ENCODE peak calls at places on chromosomes 5 and 9, in six cellular contexts. Y is stomach; N is upper lobe of right lung; G is activated naive CD4-positive, alpha-beta T cell; A is transverse colon; I is erythroblast. S is an unnamed sample.

GRCh38 chr9:114317665-114318357 is 5.1 kb upstream of the ORM1 start:
- DNase-seq in Y (no peak), N (peak; percentile 23), G (no peak), A (no peak), I (peak; percentile 59), S (peak; percentile 1)

GRCh38 chr9:137421838-137422667 is 909 bp downstream of the EXD3 start:
- DNase-seq in Y (no peak), N (no peak), G (no peak), A (no peak), I (no peak), S (no peak)

GRCh38 chr5:160165137-160166068 is 46.2 kb upstream of the PWWP2A start:
- DNase-seq in Y (peak; percentile 89), N (peak; percentile 92), G (no peak), A (peak; percentile 77), I (no peak), S (peak; percentile 92)

GRCh38 chr5:52864884-52865283 is 77.2 kb downstream of the ITGA1 start:
- DNase-seq in Y (no peak), N (no peak), G (no peak), A (no peak), I (no peak), S (no peak)

GRCh38 chr5:173642191-173642816 is 25.9 kb upstream of the BOD1 start:
- DNase-seq in Y (no peak), N (no peak), G (no peak), A (no peak), I (no peak), S (no peak)

GRCh38 chr9:125889122-125889523 is 141.9 kb downstream of the PBX3 start:
- DNase-seq in Y (no peak), N (peak; percentile 61), G (no peak), A (no peak), I (peak; percentile 47), S (peak; percentile 49)

GRCh38 chr5:43370352-43370751 is 41.8 kb downstream of the CCL28 start:
- DNase-seq in Y (no peak), N (no peak), G (no peak), A (no peak), I (no peak), S (no peak)

GRCh38 chr9:126652140-126652558 is 38.4 kb downstream of the LMX1B start:
- DNase-seq in Y (peak; percentile 86), N (no peak), G (no peak), A (peak; percentile 73), I (no peak), S (no peak)

GRCh38 chr5:152634596-152634995 is 229.5 kb upstream of the NMUR2 start:
- DNase-seq in Y (no peak), N (no peak), G (no peak), A (no peak), I (no peak), S (peak; percentile 14)

GRCh38 chr9:35681341-35682002 is 7.7 kb downstream of the CA9 start:
- DNase-seq in Y (no peak), N (no peak), G (no peak), A (no peak), I (no peak), S (no peak)

GRCh38 chr9:113632776-113633590 is 169.5 kb downstream of the RGS3 start:
- DNase-seq in Y (no peak), N (peak; percentile 45), G (no peak), A (no peak), I (no peak), S (no peak)

GRCh38 chr5:34460496-34460895 is 195.6 kb upstream of the RAI14 start:
- DNase-seq in Y (no peak), N (no peak), G (no peak), A (no peak), I (no peak), S (no peak)

GRCh38 chr9:134968011-134968822 is 50.5 kb upstream of the FCN1 start:
- DNase-seq in Y (no peak), N (peak; percentile 46), G (no peak), A (no peak), I (no peak), S (no peak)

GRCh38 chr5:88886252-88886651 is 3.3 kb upstream of the MEF2C start:
- DNase-seq in Y (no peak), N (no peak), G (no peak), A (no peak), I (no peak), S (no peak)

GRCh38 chr9:9004844-9005243 is 1205.3 kb upstream of the DMAC1 start:
- DNase-seq in Y (no peak), N (no peak), G (no peak), A (no peak), I (no peak), S (no peak)

GRCh38 chr9:120610975-120611689 is 31.2 kb upstream of the CDK5RAP2 start:
- DNase-seq in Y (no peak), N (no peak), G (no peak), A (no peak), I (peak; percentile 44), S (no peak)

GRCh38 chr9:4293293-4293931 is 6.5 kb downstream of the GLIS3 start:
- DNase-seq in Y (no peak), N (no peak), G (no peak), A (no peak), I (no peak), S (no peak)

GRCh38 chr5:15533124-15533893 is 33.3 kb downstream of the FBXL7 start:
- DNase-seq in Y (no peak), N (no peak), G (no peak), A (no peak), I (no peak), S (no peak)

GRCh38 chr5:71882826-71883744 is 164.0 kb downstream of the CARTPT start:
- DNase-seq in Y (no peak), N (no peak), G (no peak), A (no peak), I (no peak), S (no peak)

GRCh38 chr9:132978451-132979087 is at the start of gene GFI1B:
- DNase-seq in Y (no peak), N (no peak), G (no peak), A (no peak), I (peak; percentile 84), S (no peak)

GRCh38 chr9:7115606-7116005 is 357.8 kb downstream of the KDM4C start:
- DNase-seq in Y (no peak), N (no peak), G (no peak), A (no peak), I (peak; percentile 4), S (no peak)

GRCh38 chr5:34574976-34575467 is 81.1 kb upstream of the RAI14 start:
- DNase-seq in Y (no peak), N (no peak), G (no peak), A (no peak), I (no peak), S (no peak)

GRCh38 chr9:99274511-99274910 is 52.4 kb downstream of the SEC61B start:
- DNase-seq in Y (no peak), N (no peak), G (no peak), A (no peak), I (no peak), S (no peak)

GRCh38 chr5:171630047-171630669 is 155.5 kb upstream of the SMIM23 start:
- DNase-seq in Y (peak; percentile 34), N (peak; percentile 74), G (no peak), A (peak; percentile 30), I (peak; percentile 35), S (peak; percentile 45)

GRCh38 chr9:127113540-127113928 is 8.9 kb downstream of the ANGPTL2 start:
- DNase-seq in Y (no peak), N (no peak), G (no peak), A (no peak), I (no peak), S (no peak)

GRCh38 chr5:112419050-112419595 is at the start of gene EPB41L4A:
- DNase-seq in Y (peak; percentile 29), N (peak; percentile 70), G (no peak), A (peak; percentile 26), I (peak; percentile 73), S (peak; percentile 50)

GRCh38 chr9:122188369-122188768 is 28.7 kb downstream of the MORN5 start:
- DNase-seq in Y (no peak), N (no peak), G (no peak), A (no peak), I (no peak), S (no peak)